ENCODE peak calls at places on chromosomes 12 and 14, in five cellular contexts. V is pancreas, Q is fibroblast of the aortic adventitia, R is Calu3, C is fibroblast of pulmonary artery. F is an unnamed sample.

GRCh38 chr12:124340080-124340900 is 45.4 kb downstream of the RFLNA start:
- DNase-seq in V (peak; percentile 61), Q (no peak), R (no peak), C (no peak), F (no peak)

GRCh38 chr12:1422604-1423315 is 171.6 kb downstream of the FBXL14 start:
- DNase-seq in V (no peak), Q (no peak), R (no peak), C (no peak), F (no peak)

GRCh38 chr12:97875064-97875463 is 412.5 kb downstream of the RMST start:
- DNase-seq in V (no peak), Q (no peak), R (no peak), C (no peak), F (no peak)

GRCh38 chr12:49019435-49020317 is 1.1 kb upstream of the PRKAG1 start:
- DNase-seq in V (no peak), Q (peak; percentile 35), R (peak; percentile 46), C (peak; percentile 38), F (no peak)

GRCh38 chr14:90607141-90607540 is 209.1 kb downstream of the TTC7B start:
- DNase-seq in V (no peak), Q (no peak), R (no peak), C (no peak), F (no peak)

GRCh38 chr14:90381999-90382451 is 14.8 kb upstream of the CALM1 start:
- DNase-seq in V (peak; percentile 86), Q (no peak), R (peak; percentile 59), C (no peak), F (no peak)

GRCh38 chr14:92846162-92846897 is 52.2 kb downstream of the GOLGA5 start:
- DNase-seq in V (no peak), Q (peak; percentile 69), R (no peak), C (peak; percentile 82), F (no peak)

GRCh38 chr14:42192659-42193425 is 586.2 kb downstream of the LRFN5 start:
- DNase-seq in V (no peak), Q (peak; percentile 96), R (no peak), C (peak; percentile 93), F (no peak)

GRCh38 chr12:112664569-112664968 is 127.0 kb upstream of the RPH3A start:
- DNase-seq in V (no peak), Q (peak; percentile 1), R (peak; percentile 5), C (peak; percentile 13), F (no peak)

GRCh38 chr14:43735926-43736325 is 771.2 kb downstream of the FSCB start:
- DNase-seq in V (no peak), Q (no peak), R (no peak), C (peak; percentile 3), F (no peak)

GRCh38 chr14:67428501-67429031 is 16.6 kb upstream of the PLEK2 start:
- DNase-seq in V (no peak), Q (peak; percentile 76), R (peak; percentile 48), C (peak; percentile 67), F (no peak)
- TF ChIP-seq CTCF in V (no peak), Q (peak; percentile 26), R (no peak), C (no peak), F (no peak)

GRCh38 chr14:68638056-68638816 is 154.6 kb downstream of the ZFP36L1 start:
- DNase-seq in V (no peak), Q (no peak), R (no peak), C (no peak), F (peak; percentile 47)

GRCh38 chr14:68638817-68639517 is 153.9 kb downstream of the ZFP36L1 start:
- DNase-seq in V (no peak), Q (no peak), R (no peak), C (peak; percentile 42), F (peak; percentile 28)

GRCh38 chr14:68639518-68640292 is 153.2 kb downstream of the ZFP36L1 start:
- DNase-seq in V (no peak), Q (no peak), R (no peak), C (no peak), F (no peak)

GRCh38 chr14:68637106-68638021 is 155.5 kb downstream of the ZFP36L1 start:
- DNase-seq in V (no peak), Q (peak; percentile 61), R (no peak), C (peak; percentile 90), F (no peak)

GRCh38 chr14:68640293-68640574 is 152.6 kb downstream of the ZFP36L1 start:
- DNase-seq in V (no peak), Q (no peak), R (no peak), C (no peak), F (no peak)
- TF ChIP-seq CTCF in V (no peak), Q (no peak), R (no peak), C (no peak), F (no peak)

GRCh38 chr14:78164226-78164853 is 5.8 kb upstream of the NRXN3 start:
- DNase-seq in V (no peak), Q (no peak), R (peak; percentile 64), C (no peak), F (no peak)
- TF ChIP-seq CTCF in V (peak; percentile 15), Q (peak; percentile 30), R (peak; percentile 48), C (no peak), F (peak; percentile 44)

DNA sequence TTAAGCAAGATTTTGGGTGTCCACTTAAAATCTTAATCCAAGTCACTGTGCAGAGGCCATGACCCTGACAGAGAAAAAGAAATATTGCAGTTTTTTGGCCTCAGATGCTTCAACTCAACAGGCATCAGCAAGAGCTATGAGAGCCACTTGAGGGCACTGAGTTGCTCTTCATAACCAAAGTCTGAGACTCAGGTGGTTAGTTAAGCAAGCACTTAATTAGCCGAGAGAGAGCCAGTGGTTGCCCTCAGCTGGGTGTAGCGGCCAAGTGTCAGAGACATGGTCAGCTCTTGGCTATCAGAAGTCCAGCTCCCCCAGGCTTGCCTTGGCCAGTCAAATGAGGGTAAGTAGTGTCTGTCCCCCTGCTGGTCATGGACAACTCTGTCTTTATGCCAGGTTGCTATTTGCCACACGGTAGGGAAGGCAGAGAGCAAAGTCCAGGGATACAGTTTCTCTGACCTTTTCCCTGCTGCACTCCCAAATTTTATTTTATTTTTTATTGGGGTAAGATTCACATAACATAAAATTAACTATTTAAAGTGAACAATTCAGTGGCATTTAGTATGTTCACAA is 9.0 kb upstream of the KRT71 start:
- DNase-seq in V (no peak), Q (no peak), R (peak; percentile 17), C (peak; percentile 15), F (no peak)
- TF ChIP-seq CTCF in V (peak; percentile 10), Q (peak; percentile 15), R (peak; percentile 22), C (peak; percentile 34), F (peak; percentile 55)

GRCh38 chr14:24155100-24155499 is 6.0 kb upstream of the IRF9 start:
- DNase-seq in V (peak; percentile 42), Q (no peak), R (no peak), C (no peak), F (peak; percentile 57)
- TF ChIP-seq CTCF in V (no peak), Q (no peak), R (no peak), C (no peak), F (no peak)

DNA sequence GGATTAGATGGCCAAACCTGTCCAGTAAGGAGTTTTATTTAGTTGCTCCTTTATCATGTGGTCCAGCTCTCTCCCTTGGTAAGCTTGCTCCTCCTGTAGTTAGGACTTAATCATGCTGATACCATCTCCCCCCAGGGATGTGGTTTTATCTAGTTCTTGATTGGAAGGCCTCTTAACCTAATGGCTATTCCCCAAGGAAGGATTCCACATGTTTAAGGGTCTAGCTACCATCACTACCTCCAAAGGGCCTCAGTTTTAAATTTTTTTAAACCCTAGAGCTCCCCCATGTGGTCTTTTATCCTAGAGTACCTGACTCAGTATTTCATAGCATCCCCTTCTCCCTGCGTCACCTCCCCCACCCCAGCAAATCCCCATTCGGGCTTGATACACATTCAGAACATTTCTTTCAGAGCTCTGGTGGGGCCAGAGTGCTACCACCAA is 22.5 kb downstream of the MAP3K12 start:
- DNase-seq in V (no peak), Q (peak; percentile 51), R (no peak), C (peak; percentile 44), F (no peak)
- TF ChIP-seq CTCF in V (no peak), Q (peak; percentile 19), R (no peak), C (peak; percentile 38), F (peak; percentile 73)

F was measured in chondrocyte.